ENCODE peak calls at places on chromosomes 4 and X, in eight cellular contexts. H, V, A, T, S, Z, F and C are unnamed samples.

GRCh38 chr4:80239480-80239879 is 27.0 kb upstream of the FGF5 start:
- DNase-seq in H (no peak), F (no peak), Z (no peak), T (peak; percentile 75), S (no peak), A (no peak), V (no peak), C (no peak)

GRCh38 chr4:17718471-17718870 is 63.0 kb downstream of the FAM184B start:
- DNase-seq in A (no peak), F (no peak), H (no peak), S (no peak), V (no peak), T (no peak), Z (no peak), C (no peak)

GRCh38 chr4:155675709-155676429 is 9.2 kb downstream of the GUCY1A1 start:
- DNase-seq in A (no peak), T (no peak), Z (no peak), H (no peak), F (no peak), V (peak; percentile 41), S (no peak), C (no peak)

GRCh38 chr4:182807841-182808548 is 109.2 kb downstream of the DCTD start:
- DNase-seq in A (no peak), S (no peak), T (no peak), H (no peak), F (no peak), V (no peak), Z (no peak), C (no peak)

GRCh38 chr4:76484654-76485053 is 49.6 kb downstream of the SHROOM3 start:
- DNase-seq in Z (no peak), A (no peak), T (no peak), H (no peak), V (no peak), F (no peak), S (no peak), C (no peak)

GRCh38 chrX:49767231-49767630 is 61.9 kb upstream of the PAGE4 start:
- DNase-seq in A (no peak), S (no peak), V (no peak), Z (no peak), F (no peak), H (no peak), T (no peak), C (no peak)

GRCh38 chr4:56255820-56256219 is 131.5 kb downstream of the AASDH start:
- DNase-seq in H (no peak), T (no peak), A (no peak), F (no peak), Z (no peak), S (no peak), V (no peak), C (no peak)

GRCh38 chr4:19547463-19547862 is 704.2 kb upstream of the SLIT2 start:
- DNase-seq in S (no peak), T (no peak), V (no peak), A (no peak), Z (no peak), H (no peak), F (no peak), C (no peak)

GRCh38 chr4:101191302-101192098 is 155.8 kb downstream of the PPP3CA start:
- DNase-seq in V (no peak), Z (no peak), A (peak; percentile 13), S (peak; percentile 19), H (no peak), T (peak; percentile 68), F (peak; percentile 93), C (no peak)

GRCh38 chr4:15657366-15657765 is 2.2 kb upstream of the FBXL5 start:
- DNase-seq in S (no peak), Z (no peak), F (no peak), H (no peak), A (no peak), T (no peak), V (no peak), C (no peak)

GRCh38 chrX:106928227-106928626 is 8.0 kb downstream of the CLDN2 start:
- DNase-seq in F (no peak), A (no peak), S (no peak), V (no peak), H (no peak), T (no peak), Z (no peak), C (no peak)

GRCh38 chr4:10161840-10162239 is 45.2 kb upstream of the WDR1 start:
- DNase-seq in A (no peak), F (no peak), H (peak; percentile 29), S (no peak), T (no peak), V (no peak), Z (peak; percentile 14), C (no peak)

GRCh38 chr4:67549123-67549522 is 3.8 kb upstream of the CENPC start:
- DNase-seq in T (no peak), Z (no peak), F (no peak), V (peak; percentile 45), H (no peak), A (no peak), S (no peak), C (peak; percentile 48)

GRCh38 chrX:9148626-9149385 is 114.9 kb upstream of the FAM9B start:
- DNase-seq in V (no peak), S (no peak), F (no peak), A (no peak), Z (no peak), T (peak; percentile 80), H (no peak), C (no peak)

GRCh38 chr4:24930136-24930535 is 17.3 kb upstream of the CCDC149 start:
- DNase-seq in F (no peak), S (no peak), V (no peak), Z (no peak), T (no peak), A (no peak), H (no peak), C (no peak)

GRCh38 chr4:111883557-111883999 is 261.7 kb upstream of the FAM241A start:
- DNase-seq in Z (no peak), H (no peak), S (no peak), A (no peak), F (no peak), T (no peak), V (peak; percentile 99), C (no peak)

GRCh38 chr4:70334681-70335080 is at the start of gene CABS1:
- DNase-seq in V (no peak), S (no peak), A (no peak), F (no peak), Z (no peak), H (no peak), T (no peak), C (no peak)

GRCh38 chrX:118346258-118347094 is 570 bp downstream of the WDR44 start:
- DNase-seq in T (peak; percentile 39), H (peak; percentile 64), S (peak; percentile 24), Z (peak; percentile 55), V (peak; percentile 89), F (peak; percentile 30), A (peak; percentile 31), C (peak; percentile 60)

GRCh38 chr4:131566026-131566425 is 1583.1 kb upstream of the PCDH10 start:
- DNase-seq in S (no peak), A (no peak), H (no peak), T (no peak), Z (no peak), V (no peak), F (no peak), C (no peak)

GRCh38 chr4:94545296-94545695 is 93.6 kb downstream of the PDLIM5 start:
- DNase-seq in H (no peak), A (no peak), V (no peak), Z (no peak), F (no peak), S (no peak), T (peak; percentile 88), C (no peak)

GRCh38 chr4:81506731-81507130 is 35.0 kb upstream of the RASGEF1B start:
- DNase-seq in V (no peak), S (no peak), T (no peak), F (no peak), A (no peak), H (no peak), Z (no peak), C (no peak)

GRCh38 chrX:132612990-132613564 is 124.2 kb upstream of the MBNL3 start:
- DNase-seq in F (peak; percentile 2), T (no peak), H (peak; percentile 56), V (peak; percentile 70), A (no peak), S (peak; percentile 45), Z (peak; percentile 37), C (peak; percentile 62)

GRCh38 chr4:55376698-55377097 is 19.1 kb upstream of the TMEM165 start:
- DNase-seq in H (no peak), A (no peak), V (no peak), S (no peak), Z (no peak), F (no peak), T (no peak), C (no peak)

GRCh38 chr4:153112071-153112460 is 92.2 kb upstream of the TRIM2 start:
- DNase-seq in F (no peak), V (no peak), S (no peak), T (no peak), H (peak; percentile 66), Z (peak; percentile 60), A (no peak), C (no peak)

GRCh38 chrX:119093991-119094741 is 21.4 kb downstream of the CT47C1 start:
- DNase-seq in V (peak; percentile 53), A (no peak), S (no peak), T (peak; percentile 24), H (no peak), Z (no peak), F (no peak), C (no peak)

GRCh38 chr4:96352051-96352517 is 512.2 kb downstream of the PDHA2 start:
- DNase-seq in T (no peak), A (no peak), Z (no peak), S (no peak), F (no peak), H (peak; percentile 11), V (peak; percentile 64), C (no peak)